ENCODE peak calls at places on chromosome 2, in ten cellular contexts. U is fibroblast of mammary gland; N is dorsolateral prefrontal cortex; X is DMS79 treated with DMSO at 0.1 percent for 48 hours; A is right lobe of liver; O is CD4-positive, alpha-beta T cell; C is naive thymus-derived CD8-positive, alpha-beta T cell; R is T-helper 2 cell; P is AG08396; I is nucleus accumbens. S is an unnamed sample.

GRCh38 chr2:110943070-110943634 is 177.6 kb upstream of the BCL2L11 start:
- DNase-seq in N (no peak), P (no peak), X (no peak), A (no peak), I (no peak), U (no peak), R (no peak), O (no peak), C (no peak), S (no peak)

GRCh38 chr2:27249891-27250651 is 12.8 kb downstream of the SLC30A3 start:
- DNase-seq in U (peak), C (peak), N (peak), P (peak), I (peak), X (no peak), O (peak), A (no peak), R (peak), S (no peak)

GRCh38 chr2:28004086-28004485 is 113.6 kb downstream of the BABAM2 start:
- DNase-seq in O (no peak), C (no peak), A (no peak), U (peak), R (peak), P (peak), I (no peak), N (no peak), X (no peak), S (peak)

GRCh38 chr2:127023504-127023903 is 83.5 kb downstream of the BIN1 start:
- DNase-seq in O (no peak), A (no peak), P (no peak), C (no peak), U (no peak), I (no peak), R (no peak), X (no peak), N (no peak), S (no peak)

GRCh38 chr2:236172866-236173733 is 4.9 kb upstream of the GBX2 start:
- DNase-seq in I (no peak), C (no peak), R (no peak), N (no peak), P (peak), U (no peak), A (no peak), X (no peak), O (no peak), S (no peak)

GRCh38 chr2:71609958-71610357 is 156.6 kb downstream of the DYSF start:
- DNase-seq in C (no peak), X (peak), O (no peak), P (peak), R (peak), I (no peak), N (no peak), U (peak), A (no peak), S (no peak)

GRCh38 chr2:38610851-38611801 is 8.4 kb upstream of the HNRNPLL start:
- DNase-seq in X (no peak), P (no peak), N (no peak), U (peak), O (no peak), R (peak), A (no peak), C (no peak), I (no peak), S (no peak)

GRCh38 chr2:162073776-162074578 is at the start of gene DPP4:
- DNase-seq in N (peak), C (peak), I (peak), R (peak), X (no peak), P (peak), U (peak), O (peak), A (peak), S (no peak)

GRCh38 chr2:190965580-190966222 is 48.3 kb downstream of the STAT1 start:
- DNase-seq in N (no peak), R (no peak), C (no peak), U (no peak), O (no peak), I (no peak), A (no peak), P (no peak), X (no peak), S (no peak)

GRCh38 chr2:121727332-121727731 is 9.3 kb downstream of the NIFK start:
- DNase-seq in A (no peak), I (no peak), O (no peak), U (no peak), N (no peak), C (no peak), P (no peak), R (no peak), X (no peak), S (no peak)

GRCh38 chr2:105744091-105744908 is 412 bp upstream of the NCK2 start:
- DNase-seq in I (peak), A (peak), U (no peak), R (peak), P (peak), N (peak), X (peak), O (peak), C (peak), S (no peak)

GRCh38 chr2:38380397-38381130 is 3.5 kb upstream of the ATL2 start:
- DNase-seq in P (no peak), C (peak), A (no peak), X (no peak), R (peak), U (no peak), N (no peak), I (no peak), O (no peak), S (no peak)

GRCh38 chr2:109373791-109374547 is 239.8 kb downstream of the SEPTIN10 start:
- DNase-seq in N (no peak), R (no peak), C (no peak), X (no peak), I (no peak), A (no peak), P (no peak), O (no peak), U (no peak), S (no peak)

GRCh38 chr2:139790807-139791206 is 1010.6 kb upstream of the NXPH2 start:
- DNase-seq in I (no peak), N (no peak), R (no peak), U (peak), C (no peak), O (no peak), P (no peak), X (no peak), A (no peak), S (no peak)

GRCh38 chr2:134446431-134447091 is 192.7 kb downstream of the MGAT5 start:
- DNase-seq in X (no peak), C (no peak), A (no peak), U (peak), I (peak), P (no peak), O (no peak), N (no peak), R (no peak), S (peak)

GRCh38 chr2:80515961-80516360 is 211.4 kb upstream of the LRRTM1 start:
- DNase-seq in A (no peak), O (no peak), P (no peak), X (no peak), U (no peak), N (no peak), C (no peak), R (no peak), I (no peak), S (no peak)

GRCh38 chr2:227817940-227818568 is 4.4 kb downstream of the CCL20 start:
- DNase-seq in U (peak), C (no peak), O (peak), R (peak), X (peak), I (peak), P (peak), A (no peak), N (no peak), S (peak)

GRCh38 chr2:166632616-166633015 is 138.6 kb upstream of the SCN7A start:
- DNase-seq in R (no peak), P (peak), I (no peak), N (no peak), C (no peak), A (no peak), X (peak), U (peak), O (no peak), S (peak)

GRCh38 chr2:129923265-129924141 is 56.0 kb upstream of the RAB6C start:
- DNase-seq in I (peak), O (no peak), R (peak), N (no peak), A (no peak), X (peak), U (peak), C (no peak), P (no peak), S (peak)

GRCh38 chr2:30823452-30823851 is 16.2 kb upstream of the CAPN13 start:
- DNase-seq in N (no peak), X (no peak), O (no peak), U (no peak), R (no peak), C (no peak), I (no peak), P (no peak), A (no peak), S (no peak)

GRCh38 chr2:165634855-165635254 is 159.2 kb downstream of the GALNT3 start:
- DNase-seq in P (no peak), X (peak), O (no peak), I (peak), R (no peak), A (no peak), C (no peak), U (no peak), N (peak), S (peak)

GRCh38 chr2:239827511-239827865 is 197.7 kb downstream of the NDUFA10 start:
- DNase-seq in O (no peak), P (no peak), X (no peak), U (no peak), I (no peak), N (peak), R (no peak), A (peak), C (no peak), S (no peak)

GRCh38 chr2:216916956-216917650 is 57.2 kb upstream of the TNP1 start:
- DNase-seq in N (no peak), X (no peak), A (no peak), I (no peak), R (no peak), U (no peak), P (no peak), O (no peak), C (no peak), S (no peak)

GRCh38 chr2:112644933-112645395 is 775 bp upstream of the SLC20A1 start:
- DNase-seq in N (no peak), C (no peak), A (no peak), R (no peak), P (no peak), X (no peak), U (peak), O (peak), I (no peak), S (no peak)

GRCh38 chr2:193885419-193885818 is 1690.7 kb upstream of the TMEFF2 start:
- DNase-seq in C (no peak), X (no peak), R (no peak), U (no peak), N (no peak), O (no peak), P (no peak), I (no peak), A (no peak), S (no peak)

GRCh38 chr2:1781291-1782080 is 37.2 kb upstream of the PXDN start:
- DNase-seq in O (no peak), C (peak), N (peak), X (no peak), P (no peak), A (no peak), I (no peak), U (no peak), R (peak), S (no peak)

GRCh38 chr2:176383100-176383499 is 113.9 kb downstream of the MTX2 start:
- DNase-seq in C (no peak), O (no peak), N (no peak), U (no peak), A (no peak), I (no peak), R (no peak), P (no peak), X (no peak), S (no peak)

GRCh38 chr2:68414862-68415261 is 49.8 kb downstream of the PLEK start:
- DNase-seq in A (no peak), C (no peak), O (no peak), P (no peak), X (no peak), R (no peak), I (no peak), U (no peak), N (no peak), S (no peak)

GRCh38 chr2:72917138-72917874 is at the start of gene EMX1:
- DNase-seq in N (peak), P (no peak), X (peak), C (peak), O (no peak), U (no peak), A (peak), R (peak), I (no peak), S (no peak)

GRCh38 chr2:209505410-209505809 is 81.6 kb downstream of the MAP2 start:
- DNase-seq in C (no peak), O (no peak), A (no peak), I (no peak), X (no peak), R (no peak), P (no peak), N (no peak), U (no peak), S (no peak)

GRCh38 chr2:179104736-179105135 is 54.8 kb upstream of the CCDC141 start:
- DNase-seq in R (no peak), O (no peak), I (no peak), C (no peak), P (peak), N (no peak), A (no peak), X (no peak), U (peak), S (no peak)

GRCh38 chr2:237449193-237449797 is 35.3 kb upstream of the COL6A3 start:
- DNase-seq in R (no peak), I (no peak), O (no peak), N (no peak), P (peak), U (peak), A (no peak), X (no peak), C (no peak), S (no peak)

GRCh38 chr2:190343170-190343499 is 254 bp upstream of the INPP1 start:
- DNase-seq in P (no peak), I (no peak), U (no peak), A (no peak), X (no peak), N (no peak), C (no peak), R (no peak), O (no peak), S (no peak)

GRCh38 chr2:39568561-39569006 is 97.1 kb upstream of the TMEM178A start:
- DNase-seq in A (no peak), R (no peak), P (peak), X (no peak), C (no peak), I (no peak), O (no peak), U (peak), N (no peak), S (peak)

GRCh38 chr2:119228964-119229363 is 5.3 kb downstream of the STEAP3 start:
- DNase-seq in C (no peak), X (no peak), R (no peak), A (no peak), O (no peak), N (no peak), U (no peak), P (no peak), I (no peak), S (no peak)

GRCh38 chr2:46548103-46548486 is 68.7 kb downstream of the TMEM247 start:
- DNase-seq in R (no peak), N (no peak), P (no peak), C (no peak), O (no peak), U (no peak), A (peak), I (peak), X (no peak), S (no peak)